ENCODE peak calls at places on chromosomes 7 and 10, in ten cellular contexts. Y, W, S, R, O, A, E, C, D and V are unnamed samples. For H3K27me3, the result is how much of the 10 kb centered on the place peaks cover.

GRCh38 chr10:110833941-110834621 is 37.6 kb upstream of the PDCD4 start:
- DNase-seq in Y (no peak), W (no peak), S (no peak), R (no peak), O (no peak), A (no peak), E (no peak), C (no peak), D (peak), V (no peak)

GRCh38 chr7:26156454-26157365 is 4.7 kb downstream of the NFE2L3 start:
- DNase-seq in Y (no peak), W (no peak), S (no peak), R (peak), O (no peak), A (no peak), E (no peak), C (no peak), D (no peak), V (no peak)

GRCh38 chr7:135209225-135209834 is 2.0 kb downstream of the WDR91 start:
- DNase-seq in Y (no peak), W (no peak), S (no peak), R (no peak), O (no peak), A (no peak), E (no peak), C (no peak), D (no peak), V (no peak)

GRCh38 chr7:92830532-92831110 is 5.8 kb downstream of the CDK6 start:
- DNase-seq in Y (no peak), W (no peak), S (no peak), R (no peak), O (no peak), A (no peak), E (no peak), C (no peak), D (no peak), V (no peak)

GRCh38 chr7:134520130-134520529 is 7.2 kb upstream of the AKR1B10 start:
- DNase-seq in Y (no peak), W (no peak), S (no peak), R (no peak), O (no peak), A (no peak), E (no peak), C (no peak), D (no peak), V (no peak)

GRCh38 chr7:16649196-16649595 is 3.2 kb downstream of the BZW2 start:
- DNase-seq in Y (no peak), W (no peak), S (no peak), R (no peak), O (no peak), A (no peak), E (no peak), C (no peak), D (peak), V (no peak)

GRCh38 chr10:86220626-86221025 is 146.0 kb downstream of the GRID1 start:
- DNase-seq in Y (no peak), W (no peak), S (no peak), R (no peak), O (no peak), A (no peak), E (no peak), C (no peak), D (no peak), V (peak)

GRCh38 chr10:4066581-4067403 is 281.8 kb upstream of the KLF6 start:
- DNase-seq in Y (no peak), W (peak), S (peak), R (no peak), O (no peak), A (no peak), E (no peak), C (no peak), D (no peak), V (no peak)

GRCh38 chr7:77759294-77759889 is 38.8 kb downstream of the TMEM60 start:
- DNase-seq in Y (peak), W (peak), S (peak), R (no peak), O (peak), A (no peak), E (no peak), C (peak), D (peak), V (no peak)

GRCh38 chr7:133186060-133186459 is 66.8 kb upstream of the EXOC4 start:
- DNase-seq in Y (no peak), W (no peak), S (no peak), R (no peak), O (no peak), A (no peak), E (no peak), C (no peak), D (no peak), V (no peak)

GRCh38 chr10:118980135-118980865 is 49.2 kb upstream of the NANOS1 start:
- DNase-seq in Y (no peak), W (no peak), S (no peak), R (no peak), O (no peak), A (peak), E (no peak), C (no peak), D (no peak), V (no peak)

GRCh38 chr7:74656421-74656910 is 1.1 kb upstream of the GTF2I start:
- DNase-seq in Y (peak), W (peak), S (peak), R (no peak), O (peak), A (peak), E (peak), C (peak), D (peak), V (peak)

GRCh38 chr7:103573479-103574058 is 127.6 kb upstream of the SLC26A5 start:
- DNase-seq in Y (no peak), W (peak), S (peak), R (no peak), O (no peak), A (no peak), E (no peak), C (no peak), D (no peak), V (no peak)

GRCh38 chr10:106973301-106973700 is 191.2 kb downstream of the SORCS1 start:
- DNase-seq in Y (no peak), W (no peak), S (no peak), R (no peak), O (no peak), A (no peak), E (no peak), C (no peak), D (peak), V (no peak)

GRCh38 chr7:30266686-30267085 is 17.7 kb upstream of the ZNRF2 start:
- DNase-seq in Y (no peak), W (no peak), S (no peak), R (no peak), O (no peak), A (no peak), E (no peak), C (no peak), D (no peak), V (no peak)

GRCh38 chr10:48363617-48364355 is 57.3 kb downstream of the MAPK8 start:
- DNase-seq in Y (peak), W (peak), S (peak), R (no peak), O (no peak), A (no peak), E (no peak), C (peak), D (peak), V (no peak)

GRCh38 chr7:87934699-87935372 is 785 bp downstream of the ADAM22 start:
- DNase-seq in Y (no peak), W (peak), S (peak), R (no peak), O (peak), A (no peak), E (no peak), C (peak), D (peak), V (no peak)

GRCh38 chr7:129952164-129952652 is 552 bp downstream of the UBE2H start:
- DNase-seq in Y (no peak), W (peak), S (no peak), R (no peak), O (no peak), A (no peak), E (peak), C (peak), D (peak), V (peak)

GRCh38 chr10:14200645-14201534 is 129.8 kb downstream of the FRMD4A start:
- DNase-seq in Y (no peak), W (no peak), S (peak), R (no peak), O (no peak), A (no peak), E (no peak), C (peak), D (no peak), V (peak)

GRCh38 chr10:101567165-101568006 is 20.7 kb downstream of the POLL start:
- DNase-seq in Y (no peak), W (no peak), S (no peak), R (no peak), O (no peak), A (no peak), E (no peak), C (no peak), D (no peak), V (no peak)

GRCh38 chr7:74083117-74083876 is at the start of gene LIMK1:
- DNase-seq in Y (peak), W (peak), S (peak), R (no peak), O (peak), A (peak), E (peak), C (peak), D (peak), V (peak)

GRCh38 chr7:130141161-130141857 is 63.9 kb downstream of the TMEM209 start:
- DNase-seq in Y (peak), W (peak), S (peak), R (no peak), O (peak), A (no peak), E (peak), C (peak), D (peak), V (peak)

GRCh38 chr10:60732240-60733188 is 45.8 kb upstream of the CDK1 start:
- DNase-seq in Y (no peak), W (peak), S (no peak), R (no peak), O (peak), A (peak), E (peak), C (no peak), D (peak), V (peak)

GRCh38 chr10:129369566-129369965 is 97.5 kb upstream of the MGMT start:
- DNase-seq in Y (no peak), W (no peak), S (peak), R (no peak), O (no peak), A (no peak), E (no peak), C (no peak), D (no peak), V (no peak)

GRCh38 chr10:48248462-48248861 is 26.0 kb downstream of the FRMPD2 start:
- DNase-seq in Y (no peak), W (no peak), S (no peak), R (no peak), O (no peak), A (no peak), E (no peak), C (no peak), D (no peak), V (no peak)

GRCh38 chr7:136333636-136334035 is 356.5 kb upstream of the MTPN start:
- DNase-seq in Y (no peak), W (no peak), S (no peak), R (no peak), O (no peak), A (no peak), E (no peak), C (no peak), D (peak), V (no peak)

GRCh38 chr7:99825873-99826272 is 1.9 kb upstream of the CYP3A43 start:
- DNase-seq in Y (no peak), W (no peak), S (no peak), R (no peak), O (no peak), A (no peak), E (no peak), C (no peak), D (no peak), V (no peak)
- H3K27me3 ChIP-seq in Y (under half), W (under half), S (under half), R (under half), O (under half), A (under half), E (under half), C (under half), D (under half), V (under half)

GRCh38 chr7:7595451-7595850 is 28.8 kb downstream of the MIOS start:
- DNase-seq in Y (no peak), W (peak), S (peak), R (no peak), O (no peak), A (no peak), E (no peak), C (no peak), D (no peak), V (no peak)
- TF ChIP-seq CTCF in Y (peak), W (peak), S (peak), R (peak), O (peak), A (no peak), E (peak), C (peak), D (no peak), V (peak)

GRCh38 chr7:155566011-155566836 is 19.9 kb upstream of the CNPY1 start:
- DNase-seq in Y (no peak), W (no peak), S (no peak), R (no peak), O (no peak), A (no peak), E (no peak), C (no peak), D (no peak), V (no peak)
- H3K27me3 ChIP-seq in Y (under half), W (under half), S (under half), R (under half), O (under half), A (under half), E (under half), C (under half), D (under half), V (under half)

DNA sequence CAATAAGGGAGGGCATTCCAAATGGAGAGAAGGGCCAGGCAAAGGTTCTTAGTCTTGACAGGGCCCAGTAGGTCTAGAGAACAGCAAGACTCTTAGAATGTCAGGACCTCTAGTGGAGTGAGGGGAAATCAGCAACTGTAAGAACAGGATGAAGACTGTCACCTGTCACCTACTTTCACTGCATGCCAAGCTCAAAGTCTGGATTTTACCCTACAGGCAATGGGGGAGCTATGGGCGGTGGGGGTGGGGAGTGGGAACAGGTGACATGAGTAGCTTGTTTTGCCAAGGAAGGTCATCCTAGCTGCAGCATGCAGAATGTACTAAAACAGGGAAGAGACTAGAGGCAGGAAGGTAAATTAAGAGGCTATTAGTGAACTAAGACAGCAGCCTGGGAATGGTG is 18.3 kb downstream of the GOT1 start:
- DNase-seq in Y (no peak), W (no peak), S (no peak), R (no peak), O (no peak), A (no peak), E (no peak), C (no peak), D (no peak), V (no peak)
- TF ChIP-seq CTCF in Y (no peak), W (no peak), S (no peak), R (no peak), O (no peak), A (no peak), E (peak), C (no peak), D (no peak), V (no peak)

DNA sequence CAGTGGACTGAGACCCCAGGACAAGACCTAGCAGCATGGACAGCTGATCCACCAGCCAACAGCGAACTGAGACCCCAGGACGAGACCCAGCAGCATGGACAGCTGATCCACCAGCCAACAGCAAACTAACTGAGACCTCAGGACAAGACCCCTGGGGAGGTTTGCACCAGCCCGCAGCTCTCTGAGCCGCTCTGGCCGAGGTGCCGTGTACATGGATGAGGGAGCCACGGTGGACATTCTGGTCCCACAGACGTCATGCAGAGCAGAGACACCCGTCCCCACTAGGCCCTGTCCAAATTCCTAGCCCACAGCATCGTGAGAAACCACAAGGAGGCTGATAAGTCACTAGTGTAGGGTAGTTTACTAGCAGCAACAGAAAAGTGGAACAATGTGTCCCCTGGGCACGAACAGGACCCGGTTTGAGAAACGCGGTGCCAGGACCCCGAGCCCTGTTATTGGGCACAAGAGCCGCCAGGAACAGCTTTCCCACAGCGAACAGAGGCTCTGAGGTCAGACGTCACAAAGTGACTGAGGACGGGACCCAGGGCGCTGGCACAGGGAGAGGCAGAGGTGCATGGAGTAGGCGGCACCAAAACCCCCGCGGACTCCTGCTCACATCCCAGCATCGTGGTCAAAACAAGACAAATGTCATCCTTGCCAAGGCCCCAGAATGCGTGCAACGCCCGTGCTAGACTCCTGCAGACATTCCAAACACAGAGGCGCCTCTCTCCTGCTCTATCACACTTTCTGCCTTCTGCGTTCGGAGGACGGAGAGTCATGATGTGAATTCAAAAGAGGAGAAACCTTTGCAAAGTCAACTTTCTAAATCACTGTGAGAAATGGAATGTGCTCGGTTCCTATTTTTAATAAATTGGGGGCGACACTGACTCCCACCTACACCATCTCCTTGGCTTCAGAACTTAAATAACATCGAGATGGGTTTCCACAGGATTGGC is 8.1 kb downstream of the STK32C start:
- DNase-seq in Y (no peak), W (no peak), S (no peak), R (no peak), O (no peak), A (peak), E (no peak), C (no peak), D (no peak), V (no peak)
- H3K27me3 ChIP-seq in Y (under half), W (under half), S (under half), R (under half), O (under half), A (under half), E (under half), C (under half), D (under half), V (under half)